ENCODE peak calls at places on chromosomes 7 and 10, in five cellular contexts. One of them, this sample, is unnamed.

GRCh38 chr7:155785536-155785935 is 26.7 kb downstream of the SHH start:
- DNase-seq in endothelial cell of umbilical vein: peak
- DNase-seq in A549: no peak
- DNase-seq in GM12878: no peak
- DNase-seq in K562: no peak
- DNase-seq in this sample: no peak

GRCh38 chr7:127809285-127809702 is 157.3 kb downstream of the SND1 start:
- DNase-seq in endothelial cell of umbilical vein: no peak
- DNase-seq in K562: no peak
- DNase-seq in GM12878: no peak
- DNase-seq in A549: no peak
- DNase-seq in this sample: peak

GRCh38 chr10:43898592-43898991 is 249.9 kb upstream of the ZNF32 start:
- DNase-seq in GM12878: no peak
- DNase-seq in endothelial cell of umbilical vein: no peak
- DNase-seq in A549: no peak
- DNase-seq in K562: no peak
- DNase-seq in this sample: no peak

GRCh38 chr7:108147031-108147563 is 16.9 kb upstream of the LAMB4 start:
- DNase-seq in K562: no peak
- DNase-seq in GM12878: no peak
- DNase-seq in endothelial cell of umbilical vein: no peak
- DNase-seq in A549: no peak
- DNase-seq in this sample: no peak

GRCh38 chr10:126950401-126951105 is 45.3 kb downstream of the DOCK1 start:
- DNase-seq in GM12878: no peak
- DNase-seq in A549: no peak
- DNase-seq in endothelial cell of umbilical vein: no peak
- DNase-seq in K562: no peak
- DNase-seq in this sample: no peak

GRCh38 chr10:58488921-58489320 is 23.8 kb upstream of the BICC1 start:
- DNase-seq in endothelial cell of umbilical vein: no peak
- DNase-seq in K562: no peak
- DNase-seq in A549: no peak
- DNase-seq in GM12878: no peak
- DNase-seq in this sample: no peak

GRCh38 chr10:71264345-71265200 is 52.2 kb downstream of the UNC5B start:
- DNase-seq in K562: no peak
- DNase-seq in endothelial cell of umbilical vein: no peak
- DNase-seq in GM12878: no peak
- DNase-seq in A549: no peak
- DNase-seq in this sample: no peak

GRCh38 chr10:47015404-47015803 is 104.2 kb downstream of the PTPN20 start:
- DNase-seq in A549: no peak
- DNase-seq in GM12878: no peak
- DNase-seq in endothelial cell of umbilical vein: no peak
- DNase-seq in K562: no peak
- DNase-seq in this sample: no peak

GRCh38 chr10:77737608-77738007 is 100.0 kb upstream of the KCNMA1 start:
- DNase-seq in endothelial cell of umbilical vein: peak
- DNase-seq in K562: no peak
- DNase-seq in GM12878: no peak
- DNase-seq in A549: peak
- DNase-seq in this sample: no peak

GRCh38 chr7:97285348-97285747 is 167.8 kb downstream of the SDHAF3 start:
- DNase-seq in K562: no peak
- DNase-seq in endothelial cell of umbilical vein: no peak
- DNase-seq in A549: no peak
- DNase-seq in GM12878: no peak
- DNase-seq in this sample: no peak

GRCh38 chr7:157309990-157310668 is 26.7 kb upstream of the DNAJB6 start:
- DNase-seq in K562: no peak
- DNase-seq in GM12878: no peak
- DNase-seq in A549: peak
- DNase-seq in endothelial cell of umbilical vein: peak
- DNase-seq in this sample: no peak

GRCh38 chr7:46485481-46486065 is 564.5 kb upstream of the IGFBP3 start:
- DNase-seq in K562: no peak
- DNase-seq in A549: peak
- DNase-seq in endothelial cell of umbilical vein: no peak
- DNase-seq in GM12878: no peak
- DNase-seq in this sample: no peak

GRCh38 chr7:129783097-129783919 is 169.5 kb downstream of the UBE2H start:
- DNase-seq in K562: no peak
- DNase-seq in A549: no peak
- DNase-seq in GM12878: no peak
- DNase-seq in endothelial cell of umbilical vein: peak
- DNase-seq in this sample: no peak

GRCh38 chr7:114051871-114052324 is 133.1 kb upstream of the PPP1R3A start:
- DNase-seq in A549: no peak
- DNase-seq in endothelial cell of umbilical vein: no peak
- DNase-seq in K562: no peak
- DNase-seq in GM12878: peak
- DNase-seq in this sample: peak

GRCh38 chr10:14466256-14466655 is 135.5 kb upstream of the FRMD4A start:
- DNase-seq in GM12878: no peak
- DNase-seq in K562: no peak
- DNase-seq in endothelial cell of umbilical vein: no peak
- DNase-seq in A549: peak
- DNase-seq in this sample: no peak

GRCh38 chr10:103193820-103194529 is 903 bp upstream of the NT5C2 start:
- DNase-seq in K562: no peak
- DNase-seq in endothelial cell of umbilical vein: no peak
- DNase-seq in A549: no peak
- DNase-seq in GM12878: peak
- DNase-seq in this sample: peak

GRCh38 chr7:45922810-45923209 is 1.7 kb upstream of the IGFBP3 start:
- DNase-seq in GM12878: no peak
- DNase-seq in A549: peak
- DNase-seq in K562: no peak
- DNase-seq in endothelial cell of umbilical vein: peak
- DNase-seq in this sample: no peak

GRCh38 chr7:116317907-116318306 is 107.6 kb downstream of the TES start:
- DNase-seq in K562: no peak
- DNase-seq in endothelial cell of umbilical vein: peak
- DNase-seq in A549: no peak
- DNase-seq in GM12878: no peak
- DNase-seq in this sample: no peak

GRCh38 chr10:48227213-48227612 is 47.3 kb downstream of the FRMPD2 start:
- DNase-seq in GM12878: no peak
- DNase-seq in K562: no peak
- DNase-seq in endothelial cell of umbilical vein: no peak
- DNase-seq in A549: no peak
- DNase-seq in this sample: no peak

GRCh38 chr10:86244296-86244695 is 122.3 kb downstream of the GRID1 start:
- DNase-seq in K562: no peak
- DNase-seq in GM12878: no peak
- DNase-seq in endothelial cell of umbilical vein: no peak
- DNase-seq in A549: no peak
- DNase-seq in this sample: no peak

GRCh38 chr10:131237991-131238651 is 73.4 kb downstream of the TCERG1L start:
- DNase-seq in endothelial cell of umbilical vein: no peak
- DNase-seq in A549: no peak
- DNase-seq in GM12878: no peak
- DNase-seq in K562: no peak
- DNase-seq in this sample: no peak

GRCh38 chr7:88042157-88042556 is 108.1 kb downstream of the ADAM22 start:
- DNase-seq in GM12878: no peak
- DNase-seq in endothelial cell of umbilical vein: no peak
- DNase-seq in K562: no peak
- DNase-seq in A549: no peak
- DNase-seq in this sample: no peak

GRCh38 chr10:36526045-36526444 is 599.4 kb upstream of the ANKRD30A start:
- DNase-seq in endothelial cell of umbilical vein: no peak
- DNase-seq in A549: no peak
- DNase-seq in K562: no peak
- DNase-seq in GM12878: no peak
- DNase-seq in this sample: no peak

GRCh38 chr7:50315193-50315592 is 10.7 kb downstream of the IKZF1 start:
- DNase-seq in GM12878: no peak
- DNase-seq in A549: no peak
- DNase-seq in endothelial cell of umbilical vein: no peak
- DNase-seq in K562: no peak
- DNase-seq in this sample: peak

GRCh38 chr7:36001546-36001945 is 151.5 kb upstream of the EEPD1 start:
- DNase-seq in K562: no peak
- DNase-seq in A549: no peak
- DNase-seq in GM12878: no peak
- DNase-seq in endothelial cell of umbilical vein: no peak
- DNase-seq in this sample: no peak

GRCh38 chr10:70034252-70034651 is 18.4 kb upstream of the MACROH2A2 start:
- DNase-seq in K562: no peak
- DNase-seq in endothelial cell of umbilical vein: no peak
- DNase-seq in A549: no peak
- DNase-seq in GM12878: no peak
- DNase-seq in this sample: no peak

GRCh38 chr7:96126382-96126781 is 195.5 kb downstream of the SLC25A13 start:
- DNase-seq in A549: no peak
- DNase-seq in K562: no peak
- DNase-seq in endothelial cell of umbilical vein: no peak
- DNase-seq in GM12878: no peak
- DNase-seq in this sample: no peak

GRCh38 chr10:67912330-67912946 is 28.0 kb downstream of the SIRT1 start:
- DNase-seq in A549: no peak
- DNase-seq in endothelial cell of umbilical vein: no peak
- DNase-seq in K562: no peak
- DNase-seq in GM12878: no peak
- DNase-seq in this sample: no peak
- TF ChIP-seq MYC in A549: no peak
- TF ChIP-seq MYC in endothelial cell of umbilical vein: no peak
- TF ChIP-seq MYC in K562: no peak
- TF ChIP-seq MYC in GM12878: no peak
- TF ChIP-seq MYC in this sample: no peak

GRCh38 chr7:30987178-30987577 is 23.4 kb downstream of the GHRHR start:
- DNase-seq in A549: no peak
- DNase-seq in endothelial cell of umbilical vein: no peak
- DNase-seq in GM12878: no peak
- DNase-seq in K562: no peak
- DNase-seq in this sample: no peak
- H3K4me3 ChIP-seq in A549: no peak
- H3K4me3 ChIP-seq in endothelial cell of umbilical vein: no peak
- H3K4me3 ChIP-seq in GM12878: no peak
- H3K4me3 ChIP-seq in K562: no peak
- H3K4me3 ChIP-seq in this sample: no peak

GRCh38 chr7:92446869-92447238 is 428 bp upstream of the GATAD1 start:
- DNase-seq in endothelial cell of umbilical vein: no peak
- DNase-seq in GM12878: no peak
- DNase-seq in K562: no peak
- DNase-seq in A549: no peak
- DNase-seq in this sample: no peak

GRCh38 chr7:92451645-92452044 is 4.4 kb downstream of the GATAD1 start:
- DNase-seq in GM12878: no peak
- DNase-seq in A549: no peak
- DNase-seq in endothelial cell of umbilical vein: no peak
- DNase-seq in K562: no peak
- DNase-seq in this sample: no peak

GRCh38 chr7:92448185-92448747 is 984 bp downstream of the GATAD1 start:
- DNase-seq in A549: peak
- DNase-seq in K562: peak
- DNase-seq in GM12878: peak
- DNase-seq in endothelial cell of umbilical vein: peak
- DNase-seq in this sample: peak

DNA sequence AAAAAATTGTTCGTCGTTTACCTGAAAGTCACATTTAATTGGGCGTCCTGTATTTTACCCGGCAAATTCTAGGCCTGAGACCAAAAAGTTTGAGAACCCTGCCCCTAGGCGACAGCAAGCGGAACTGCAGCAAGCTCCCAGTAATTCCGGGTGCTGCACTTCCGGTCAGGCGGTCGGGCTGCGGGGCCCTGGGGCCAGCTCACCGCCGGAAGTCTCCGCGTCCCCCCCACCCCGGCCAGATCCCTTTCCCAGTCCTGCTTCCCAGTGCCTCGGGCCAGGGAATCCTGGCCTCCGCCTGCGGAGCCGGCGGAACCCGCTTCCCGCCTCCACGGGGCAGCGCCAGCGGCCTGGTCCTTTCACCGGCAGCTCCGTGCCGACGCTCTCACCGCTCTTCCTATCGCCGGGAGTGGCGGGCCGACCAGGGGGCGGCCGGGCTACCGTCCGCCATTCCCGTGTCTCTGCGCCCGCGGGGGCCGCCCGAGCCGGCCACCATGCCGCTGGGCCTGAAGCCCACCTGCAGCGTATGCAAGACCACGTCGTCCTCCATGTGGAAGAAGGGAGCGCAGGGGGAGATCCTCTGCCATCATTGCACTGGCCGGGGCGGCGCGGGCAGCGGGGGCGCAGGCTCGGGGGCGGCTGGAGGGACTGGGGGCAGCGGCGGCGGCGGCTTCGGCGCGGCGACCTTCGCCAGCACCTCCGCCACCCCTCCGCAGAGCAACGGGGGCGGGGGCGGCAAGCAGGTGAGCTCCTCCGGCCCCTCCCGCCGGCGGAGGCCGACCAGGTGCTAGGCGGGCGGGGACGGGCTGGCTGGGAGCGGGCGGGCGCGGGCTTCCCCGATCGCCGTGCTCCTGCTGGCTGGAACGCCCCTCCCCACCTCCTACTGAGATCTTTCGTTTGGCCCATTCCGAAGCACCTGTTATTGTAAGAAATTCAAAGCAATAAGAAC is at the start of gene GATAD1:
- DNase-seq in endothelial cell of umbilical vein: peak
- DNase-seq in GM12878: peak
- DNase-seq in K562: peak
- DNase-seq in A549: peak
- DNase-seq in this sample: peak
- TF ChIP-seq POLR2A in endothelial cell of umbilical vein: peak
- TF ChIP-seq POLR2A in GM12878: peak
- TF ChIP-seq POLR2A in K562: peak
- TF ChIP-seq POLR2A in A549: peak
- TF ChIP-seq POLR2A in this sample: peak

GRCh38 chr7:83466956-83467355 is 182.0 kb downstream of the SEMA3E start:
- DNase-seq in GM12878: no peak
- DNase-seq in A549: no peak
- DNase-seq in endothelial cell of umbilical vein: no peak
- DNase-seq in K562: no peak
- DNase-seq in this sample: no peak

GRCh38 chr7:83469076-83469475 is 179.9 kb downstream of the SEMA3E start:
- DNase-seq in endothelial cell of umbilical vein: peak
- DNase-seq in GM12878: no peak
- DNase-seq in A549: no peak
- DNase-seq in K562: no peak
- DNase-seq in this sample: no peak

GRCh38 chr7:83466187-83466923 is 182.6 kb downstream of the SEMA3E start:
- DNase-seq in GM12878: no peak
- DNase-seq in endothelial cell of umbilical vein: no peak
- DNase-seq in K562: no peak
- DNase-seq in A549: no peak
- DNase-seq in this sample: no peak

GRCh38 chr7:83468251-83468739 is 180.6 kb downstream of the SEMA3E start:
- DNase-seq in A549: peak
- DNase-seq in K562: peak
- DNase-seq in endothelial cell of umbilical vein: peak
- DNase-seq in GM12878: peak
- DNase-seq in this sample: peak

DNA sequence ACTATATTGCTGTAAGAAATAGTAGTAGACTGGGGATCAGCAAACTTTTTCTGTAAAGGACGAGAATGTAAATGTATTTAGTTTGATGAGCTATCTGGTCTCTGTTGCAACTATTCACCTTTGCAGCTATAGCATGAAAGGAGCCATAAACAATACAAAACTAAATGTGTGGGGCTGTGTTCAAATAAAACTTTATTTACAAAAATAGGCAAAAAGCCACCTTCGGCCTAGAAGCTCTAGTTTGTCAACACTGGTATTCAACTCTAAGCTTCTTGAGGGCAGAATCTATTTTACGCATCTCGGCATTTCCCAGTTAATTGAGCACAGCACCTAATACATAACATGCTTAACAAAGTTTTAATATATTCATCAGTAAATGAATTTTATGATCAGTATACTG is 181.4 kb downstream of the SEMA3E start:
- DNase-seq in GM12878: no peak
- DNase-seq in endothelial cell of umbilical vein: no peak
- DNase-seq in K562: no peak
- DNase-seq in A549: no peak
- DNase-seq in this sample: no peak
- TF ChIP-seq MYC in GM12878: no peak
- TF ChIP-seq MYC in endothelial cell of umbilical vein: no peak
- TF ChIP-seq MYC in K562: no peak
- TF ChIP-seq MYC in A549: no peak
- TF ChIP-seq MYC in this sample: no peak

This sample was measured in NB4.